ENCODE peak calls at places on chromosome 14, in seven cellular contexts. H, S, Z, B, F, K and N are unnamed samples.

GRCh38 chr14:75487155-75487671 is 35.1 kb upstream of the BATF start:
- DNase-seq in H (no peak), S (no peak), Z (no peak), B (no peak), F (no peak), K (no peak), N (no peak)

GRCh38 chr14:39351708-39352107 is 80.5 kb downstream of the FBXO33 start:
- DNase-seq in H (no peak), S (no peak), Z (no peak), B (no peak), F (no peak), K (peak; percentile 41), N (no peak)

GRCh38 chr14:37616853-37617252 is 21.4 kb downstream of the TTC6 start:
- DNase-seq in H (no peak), S (no peak), Z (no peak), B (no peak), F (no peak), K (no peak), N (no peak)

GRCh38 chr14:54512393-54512792 is 2.7 kb downstream of the CGRRF1 start:
- DNase-seq in H (no peak), S (no peak), Z (no peak), B (no peak), F (no peak), K (no peak), N (no peak)

GRCh38 chr14:79467837-79468236 is 743.5 kb downstream of the DIO2 start:
- DNase-seq in H (no peak), S (no peak), Z (no peak), B (peak; percentile 64), F (no peak), K (no peak), N (no peak)

GRCh38 chr14:104591031-104591430 is 11.5 kb downstream of the C14orf180 start:
- DNase-seq in H (no peak), S (no peak), Z (no peak), B (no peak), F (no peak), K (no peak), N (no peak)

GRCh38 chr14:62691613-62692489 is 353.4 kb downstream of the KCNH5 start:
- DNase-seq in H (no peak), S (peak; percentile 98), Z (no peak), B (peak; percentile 53), F (peak; percentile 50), K (peak; percentile 97), N (no peak)

GRCh38 chr14:89907655-89908054 is 46.9 kb downstream of the EFCAB11 start:
- DNase-seq in H (no peak), S (no peak), Z (no peak), B (no peak), F (no peak), K (no peak), N (no peak)

GRCh38 chr14:69763761-69764510 is 3.0 kb upstream of the SRSF5 start:
- DNase-seq in H (no peak), S (no peak), Z (no peak), B (no peak), F (no peak), K (peak; percentile 44), N (no peak)

GRCh38 chr14:20683125-20683895 is 1.1 kb upstream of the RNASE4 start:
- DNase-seq in H (peak; percentile 78), S (peak; percentile 82), Z (peak; percentile 83), B (peak; percentile 89), F (peak; percentile 66), K (peak; percentile 94), N (peak; percentile 84)

GRCh38 chr14:105899071-105899641 is 372.8 kb downstream of the TMEM121 start:
- DNase-seq in H (no peak), S (no peak), Z (no peak), B (no peak), F (no peak), K (no peak), N (peak; percentile 71)

GRCh38 chr14:23086565-23086964 is 8.4 kb downstream of the ACIN1 start:
- DNase-seq in H (no peak), S (no peak), Z (no peak), B (no peak), F (no peak), K (no peak), N (no peak)

GRCh38 chr14:100604126-100604501 is 16.9 kb upstream of the BEGAIN start:
- DNase-seq in H (peak; percentile 40), S (no peak), Z (no peak), B (no peak), F (peak; percentile 23), K (no peak), N (no peak)

DNA sequence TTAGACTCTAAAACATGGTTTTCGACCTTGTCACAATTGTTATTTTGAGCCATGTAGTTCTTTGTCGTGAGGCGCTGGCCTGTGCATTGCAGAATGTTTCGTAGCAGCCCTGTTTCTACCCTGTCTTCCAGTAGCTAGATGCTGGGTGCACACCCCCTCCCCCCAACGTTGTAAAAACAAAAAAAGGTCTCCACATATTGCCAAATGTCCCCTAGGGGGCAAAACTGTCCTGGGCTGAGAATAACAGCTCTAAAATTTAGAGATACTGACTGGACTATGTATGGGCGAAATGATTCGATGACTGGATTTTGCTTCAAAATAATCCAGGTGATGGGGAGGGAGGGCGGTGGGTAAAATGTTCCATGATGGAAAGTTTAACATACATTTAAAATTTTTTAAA is 126.1 kb upstream of the FUT8 start:
- DNase-seq in H (no peak), S (no peak), Z (no peak), B (no peak), F (no peak), K (no peak), N (no peak)
- H3K4me1 ChIP-seq in H (peaks cover 19% of the 10 kb centered on the region), S (peaks cover 34% of the 10 kb centered on the region), Z (no peaks in the 10 kb centered on the region), B (peaks cover 42% of the 10 kb centered on the region), F (no peaks in the 10 kb centered on the region), K (peaks cover 7% of the 10 kb centered on the region), N (peaks cover 15% of the 10 kb centered on the region)

GRCh38 chr14:59097681-59098080 is 90.8 kb upstream of the DAAM1 start:
- DNase-seq in H (no peak), S (no peak), Z (no peak), B (no peak), F (no peak), K (peak; percentile 56), N (no peak)
- H3K27me3 ChIP-seq in H (no peaks in the 10 kb centered on the region), S (no peaks in the 10 kb centered on the region), Z (no peaks in the 10 kb centered on the region), B (no peaks in the 10 kb centered on the region), F (no peaks in the 10 kb centered on the region), K (no peaks in the 10 kb centered on the region), N (peaks cover 11% of the 10 kb centered on the region)

DNA sequence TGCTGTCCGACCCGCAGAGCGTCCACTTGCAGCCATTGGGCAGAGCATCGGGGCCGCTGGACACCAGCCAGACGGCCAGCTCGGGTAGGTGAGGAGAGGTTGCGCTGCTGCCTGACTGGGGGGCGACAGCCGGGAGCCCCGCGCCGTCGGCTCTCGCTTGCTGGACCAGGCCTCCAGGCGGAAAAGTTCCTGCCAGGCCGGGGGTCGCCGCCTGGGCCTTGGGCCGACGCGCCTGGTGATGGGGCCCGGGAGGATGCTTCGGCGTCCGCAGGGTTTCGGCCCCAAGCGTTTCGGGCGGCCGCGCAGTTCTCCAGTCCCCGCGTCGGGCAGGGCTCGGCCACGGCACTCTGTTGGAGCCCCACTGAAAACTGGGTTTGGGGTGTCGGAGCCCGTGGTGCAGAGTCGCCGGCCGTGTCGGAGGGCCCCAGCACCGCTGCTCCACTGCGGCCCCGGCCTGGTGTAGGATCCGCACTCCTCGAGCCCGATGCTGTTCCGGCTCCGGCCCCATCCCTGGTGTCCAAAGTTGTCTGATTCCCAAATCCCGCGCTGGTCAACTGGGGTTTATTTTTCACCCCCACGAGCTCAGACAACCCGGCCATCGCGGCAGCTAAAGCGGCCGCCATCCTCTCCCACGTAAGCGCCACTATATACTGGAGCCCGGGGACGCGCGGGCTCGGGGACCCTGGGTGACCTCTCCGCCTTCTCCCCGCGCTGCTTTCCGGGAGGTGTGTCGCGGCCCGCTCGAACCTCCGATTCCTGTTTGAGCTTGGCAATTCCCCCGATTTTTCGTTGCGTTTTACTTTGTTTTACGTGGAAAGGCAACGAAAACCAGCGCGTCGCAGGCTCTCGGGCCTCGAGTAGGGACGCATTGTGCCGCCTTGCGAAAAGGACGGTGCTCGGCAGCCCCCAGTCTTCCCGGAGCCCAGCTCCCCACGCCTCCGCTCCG is 872 bp downstream of the VSX2 start:
- DNase-seq in H (no peak), S (no peak), Z (no peak), B (no peak), F (no peak), K (no peak), N (no peak)
- H3K4me3 ChIP-seq in H (peak overlapping the region; percentile 29), S (no peak overlapping the region), Z (no peak overlapping the region), B (peak overlapping the region; percentile 7), F (peak overlapping the region; percentile 13), K (no peak overlapping the region), N (peak overlapping the region; percentile 27)

DNA sequence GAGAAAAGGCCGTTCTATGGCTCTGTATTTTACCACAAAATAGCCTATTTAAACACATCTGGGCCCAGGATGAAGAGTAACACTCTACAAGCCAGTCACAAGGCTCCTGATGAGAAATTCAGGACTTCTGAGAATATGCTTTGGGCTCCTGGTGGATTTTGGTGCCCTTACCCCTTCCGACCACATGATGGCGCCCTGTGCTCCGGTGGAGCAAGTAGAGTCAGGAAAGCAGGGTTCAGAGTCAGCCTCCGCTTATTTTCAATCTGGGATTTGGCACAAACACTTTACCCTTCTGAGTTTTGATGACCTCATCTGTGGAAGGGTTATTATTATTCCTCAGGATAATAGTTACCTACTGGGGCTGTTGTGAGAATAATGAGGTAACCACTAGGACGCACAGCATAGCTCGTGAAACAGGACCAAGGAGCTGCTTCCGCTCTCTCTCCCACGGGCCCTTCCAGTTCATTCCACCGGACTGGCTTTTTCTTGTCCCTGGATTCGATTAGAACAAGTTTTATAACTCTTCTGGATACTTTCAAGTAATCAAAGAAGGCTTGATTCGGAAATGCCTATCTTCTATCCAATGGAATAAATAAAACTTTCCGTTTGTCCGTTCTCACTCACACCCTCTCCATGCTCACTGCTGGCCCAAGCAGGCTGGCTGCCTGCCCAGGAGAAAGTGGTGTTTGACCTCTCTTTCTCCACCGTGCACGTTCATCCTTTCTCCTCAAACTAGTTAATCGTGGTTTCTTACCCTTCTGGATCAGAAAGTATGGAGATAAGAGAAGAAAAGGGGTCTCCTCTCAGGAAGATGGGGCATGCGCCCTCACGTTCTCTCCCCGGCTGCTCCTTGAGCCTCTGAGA is 104.6 kb downstream of the GALC start:
- DNase-seq in H (no peak), S (no peak), Z (no peak), B (no peak), F (no peak), K (no peak), N (no peak)
- H3K4me1 ChIP-seq in H (no peaks in the 10 kb centered on the region), S (no peaks in the 10 kb centered on the region), Z (no peaks in the 10 kb centered on the region), B (no peaks in the 10 kb centered on the region), F (no peaks in the 10 kb centered on the region), K (no peaks in the 10 kb centered on the region), N (no peaks in the 10 kb centered on the region)

GRCh38 chr14:95601650-95602049 is 66.8 kb downstream of the GLRX5 start:
- DNase-seq in H (no peak), S (no peak), Z (no peak), B (no peak), F (no peak), K (no peak), N (no peak)

GRCh38 chr14:95597784-95598204 is 62.9 kb downstream of the GLRX5 start:
- DNase-seq in H (no peak), S (peak; percentile 14), Z (no peak), B (no peak), F (no peak), K (peak; percentile 43), N (no peak)

GRCh38 chr14:95603415-95603814 is 68.6 kb downstream of the GLRX5 start:
- DNase-seq in H (no peak), S (no peak), Z (no peak), B (no peak), F (no peak), K (no peak), N (no peak)
- H3K27me3 ChIP-seq in H (peaks cover 23% of the 10 kb centered on the region), S (no peaks in the 10 kb centered on the region), Z (no peaks in the 10 kb centered on the region), B (no peaks in the 10 kb centered on the region), F (no peaks in the 10 kb centered on the region), K (peaks cover 3% of the 10 kb centered on the region), N (no peaks in the 10 kb centered on the region)